ENCODE peak calls at places on chromosomes 6 and 20, in nine cellular contexts. N is neuronal stem cell, D is H1, Q is HCT116, A is IMR-90, R is astrocyte, I is keratinocyte, L is H9, H is GM23248. E is an unnamed sample.

GRCh38 chr20:35615667-35616464 is at the start of gene SPAG4:
- DNase-seq in I (no peak), D (peak; percentile 98), R (peak; percentile 58), A (peak; percentile 78), L (peak; percentile 100), H (peak; percentile 100), N (peak; percentile 98), Q (no peak), E (peak; percentile 100)

GRCh38 chr6:130720076-130720475 is 107.1 kb upstream of the SMLR1 start:
- DNase-seq in I (no peak), L (no peak), H (no peak), Q (no peak), N (no peak), A (no peak), D (no peak), R (no peak), E (no peak)

GRCh38 chr20:53752971-53753879 is 159.6 kb upstream of the ZNF217 start:
- DNase-seq in L (no peak), Q (no peak), I (no peak), R (peak; percentile 78), N (no peak), H (no peak), D (no peak), A (peak; percentile 42), E (no peak)

GRCh38 chr6:46974786-46975185 is 53.0 kb upstream of the ADGRF5 start:
- DNase-seq in R (no peak), H (no peak), Q (no peak), N (no peak), I (no peak), L (no peak), D (no peak), A (no peak), E (no peak)

GRCh38 chr6:1622220-1622841 is 12.6 kb downstream of the FOXC1 start:
- DNase-seq in H (no peak), L (no peak), I (no peak), A (no peak), D (no peak), R (no peak), Q (no peak), N (no peak), E (no peak)

GRCh38 chr6:106321940-106322339 is 3.6 kb downstream of the ATG5 start:
- DNase-seq in L (no peak), D (no peak), H (no peak), R (no peak), A (no peak), N (no peak), Q (no peak), I (no peak), E (no peak)

GRCh38 chr20:35699127-35699913 is at the start of the genes NFS1 and ROMO1:
- DNase-seq in Q (peak; percentile 56), N (peak; percentile 85), R (peak; percentile 66), L (peak; percentile 88), D (peak; percentile 65), H (peak; percentile 96), I (no peak), A (peak; percentile 76), E (peak; percentile 96)

GRCh38 chr6:43728586-43728985 is 41.0 kb upstream of the MRPS18A start:
- DNase-seq in D (no peak), H (no peak), Q (no peak), L (no peak), R (no peak), A (no peak), N (no peak), I (no peak), E (no peak)

GRCh38 chr6:167778497-167779122 is 48.1 kb upstream of the AFDN start:
- DNase-seq in D (no peak), L (no peak), R (no peak), A (no peak), I (no peak), Q (no peak), H (no peak), N (no peak), E (no peak)

DNA sequence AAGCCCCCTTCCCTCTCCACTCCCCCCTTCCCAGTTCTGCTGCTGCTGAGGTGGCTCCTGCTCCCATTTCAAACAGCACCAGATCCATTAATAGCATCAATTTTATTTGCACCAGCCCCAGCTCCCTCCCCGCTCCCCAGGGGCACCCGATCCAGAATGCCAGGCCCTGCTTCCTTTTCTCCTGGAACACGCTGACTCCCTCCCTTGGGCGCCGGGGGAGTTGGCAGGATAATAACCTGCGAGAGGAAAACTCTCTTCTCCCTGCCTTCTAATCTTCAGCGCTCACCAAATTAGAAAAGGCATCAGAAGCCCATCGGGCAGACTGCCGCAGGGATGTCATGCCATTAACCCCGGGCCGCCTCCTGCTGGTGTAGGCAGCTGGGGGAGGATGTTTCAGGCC is 77.8 kb downstream of the NCR2 start:
- DNase-seq in I (no peak), L (no peak), D (no peak), A (no peak), H (no peak), R (no peak), Q (no peak), N (no peak), E (no peak)
- H3K4me2 ChIP-seq in I (no peak overlapping the region), L (no peak overlapping the region), D (peak overlapping the region; percentile 16), A (no peak overlapping the region), H (no peak overlapping the region), R (no peak overlapping the region), Q (no peak overlapping the region), N (no peak overlapping the region), E (no peak overlapping the region)

GRCh38 chr20:2336471-2336870 is 40.7 kb downstream of the TGM3 start:
- DNase-seq in D (no peak), R (no peak), Q (no peak), I (no peak), N (no peak), L (no peak), A (no peak), H (no peak), E (no peak)
- H3K27me3 ChIP-seq in D (no peaks in the 10 kb centered on the region), R (peaks cover 7% of the 10 kb centered on the region), Q (peaks cover 6% of the 10 kb centered on the region), I (peaks cover 29% of the 10 kb centered on the region), N (peaks cover 19% of the 10 kb centered on the region), L (no peaks in the 10 kb centered on the region), A (peaks cover 8% of the 10 kb centered on the region), H (no peaks in the 10 kb centered on the region), E (no peaks in the 10 kb centered on the region)

GRCh38 chr6:42025790-42026311 is 24.5 kb upstream of the TAF8 start:
- DNase-seq in N (no peak), Q (no peak), A (no peak), I (no peak), L (no peak), R (no peak), D (no peak), H (no peak), E (no peak)
- H3K4me2 ChIP-seq in N (no peak overlapping the region), Q (no peak overlapping the region), A (no peak overlapping the region), I (no peak overlapping the region), L (no peak overlapping the region), R (no peak overlapping the region), D (no peak overlapping the region), H (no peak overlapping the region), E (peak overlapping the region; percentile 72)

GRCh38 chr20:63475209-63475608 is 2.8 kb upstream of the KCNQ2 start:
- DNase-seq in H (peak; percentile 61), A (peak; percentile 18), L (peak; percentile 77), Q (no peak), N (no peak), I (no peak), D (no peak), R (peak; percentile 6), E (no peak)
- H3K27me3 ChIP-seq in H (peaks cover 34% of the 10 kb centered on the region), A (peaks cover 72% of the 10 kb centered on the region), L (no peaks in the 10 kb centered on the region), Q (no peaks in the 10 kb centered on the region), N (peaks cover 51% of the 10 kb centered on the region), I (peaks cover 72% of the 10 kb centered on the region), D (no peaks in the 10 kb centered on the region), R (peaks cover 33% of the 10 kb centered on the region), E (no peaks in the 10 kb centered on the region)

E was measured in Karpas-422.